ENCODE peak calls at places on chromosome 7, in five cellular contexts. L, J, O, K and Y are unnamed samples.

GRCh38 chr7:155951554-155952158 is 139.4 kb upstream of the SHH start:
- DNase-seq in J (peak; percentile 87), K (no peak), L (no peak), O (peak; percentile 97), Y (no peak)

GRCh38 chr7:41910916-41911315 is 208.0 kb upstream of the INHBA start:
- DNase-seq in L (no peak), K (no peak), J (no peak), O (no peak), Y (no peak)

GRCh38 chr7:29853775-29854174 is 47.5 kb downstream of the WIPF3 start:
- DNase-seq in J (no peak), O (no peak), K (no peak), L (no peak), Y (no peak)

GRCh38 chr7:128322040-128322643 is 21.6 kb downstream of the RBM28 start:
- DNase-seq in L (no peak), K (no peak), O (peak; percentile 61), J (peak; percentile 51), Y (no peak)

GRCh38 chr7:128178611-128179010 is 62.5 kb upstream of the LEP start:
- DNase-seq in O (no peak), J (no peak), L (no peak), K (peak; percentile 20), Y (no peak)

GRCh38 chr7:123210986-123211385 is 11.2 kb upstream of the SLC13A1 start:
- DNase-seq in O (no peak), K (no peak), L (no peak), J (no peak), Y (no peak)

GRCh38 chr7:87574630-87575029 is 26.1 kb downstream of the ABCB1 start:
- DNase-seq in L (no peak), O (peak; percentile 62), K (no peak), J (peak; percentile 51), Y (no peak)

GRCh38 chr7:90092467-90092866 is 61.8 kb upstream of the STEAP1 start:
- DNase-seq in O (no peak), K (no peak), J (no peak), L (no peak), Y (no peak)

GRCh38 chr7:99112097-99112496 is 31.8 kb downstream of the SMURF1 start:
- DNase-seq in O (no peak), J (peak; percentile 71), L (no peak), K (no peak), Y (no peak)

GRCh38 chr7:105935250-105935649 is 27.8 kb upstream of the CDHR3 start:
- DNase-seq in J (no peak), O (no peak), L (no peak), K (no peak), Y (no peak)

GRCh38 chr7:74527842-74528241 is 74.1 kb downstream of the GTF2IRD1 start:
- DNase-seq in L (no peak), K (no peak), J (no peak), O (no peak), Y (no peak)

GRCh38 chr7:157521061-157521731 is 184.4 kb downstream of the DNAJB6 start:
- DNase-seq in J (no peak), O (no peak), K (peak; percentile 24), L (no peak), Y (no peak)

GRCh38 chr7:135664046-135664589 is 1.8 kb downstream of the STMP1 start:
- DNase-seq in J (peak; percentile 75), O (peak; percentile 13), K (no peak), L (no peak), Y (no peak)

GRCh38 chr7:110766874-110767273 is 324.1 kb upstream of the LRRN3 start:
- DNase-seq in J (no peak), O (peak; percentile 36), L (no peak), K (no peak), Y (no peak)

GRCh38 chr7:75931676-75932075 is 16.7 kb downstream of the POR start:
- DNase-seq in O (no peak), K (no peak), J (no peak), L (no peak), Y (no peak)

GRCh38 chr7:139808401-139808800 is 20.7 kb upstream of the TBXAS1 start:
- DNase-seq in K (no peak), L (no peak), O (no peak), J (no peak), Y (no peak)

GRCh38 chr7:39300276-39300675 is 265.9 kb upstream of the YAE1 start:
- DNase-seq in J (no peak), K (no peak), O (no peak), L (no peak), Y (no peak)

GRCh38 chr7:151684408-151685175 is 164.9 kb upstream of the RHEB start:
- DNase-seq in O (peak; percentile 99), K (no peak), J (peak; percentile 50), L (no peak), Y (no peak)

GRCh38 chr7:102425639-102426267 is 7.6 kb upstream of the ORAI2 start:
- DNase-seq in J (no peak), K (peak; percentile 54), L (no peak), O (peak; percentile 35), Y (no peak)

GRCh38 chr7:81111358-81111757 is 192.5 kb upstream of the SEMA3C start:
- DNase-seq in K (no peak), L (no peak), O (peak; percentile 29), J (peak; percentile 93), Y (no peak)

GRCh38 chr7:20007510-20007909 is 209.7 kb downstream of the MACC1 start:
- DNase-seq in O (no peak), L (no peak), J (no peak), K (no peak), Y (no peak)

GRCh38 chr7:118369987-118370386 is 145.5 kb downstream of the ANKRD7 start:
- DNase-seq in K (no peak), L (no peak), J (no peak), O (no peak), Y (no peak)

GRCh38 chr7:14639801-14640200 is 262.8 kb downstream of the DGKB start:
- DNase-seq in L (no peak), K (no peak), J (no peak), O (no peak), Y (no peak)

GRCh38 chr7:114217026-114217425 is 197.6 kb upstream of the FOXP2 start:
- DNase-seq in K (no peak), O (no peak), J (no peak), L (no peak), Y (no peak)

GRCh38 chr7:25116621-25117020 is 8.4 kb downstream of the CYCS start:
- DNase-seq in L (no peak), K (no peak), O (no peak), J (no peak), Y (no peak)

GRCh38 chr7:41885748-41886147 is 182.9 kb upstream of the INHBA start:
- DNase-seq in L (no peak), K (no peak), J (peak; percentile 35), O (no peak), Y (no peak)

GRCh38 chr7:1541431-1542162 is 11.1 kb downstream of the MAFK start:
- DNase-seq in L (no peak), J (peak; percentile 18), K (no peak), O (no peak), Y (no peak)

GRCh38 chr7:11193131-11193867 is 219.6 kb downstream of the PHF14 start:
- DNase-seq in O (peak; percentile 9), J (peak; percentile 45), K (peak; percentile 75), L (peak; percentile 31), Y (no peak)
- H2BK12ac ChIP-seq in O (peak overlapping the region; percentile 84), J (peak overlapping the region; percentile 94), K (no peak overlapping the region), L (peak overlapping the region; percentile 44), Y (peak overlapping the region; percentile 73)

GRCh38 chr7:22671177-22671879 is 55.7 kb upstream of the IL6 start:
- DNase-seq in K (no peak), O (no peak), J (peak; percentile 42), L (no peak), Y (no peak)

GRCh38 chr7:22668971-22669401 is 58.0 kb upstream of the IL6 start:
- DNase-seq in L (peak; percentile 23), J (no peak), K (peak; percentile 46), O (peak; percentile 81), Y (no peak)

GRCh38 chr7:22672892-22673637 is 53.9 kb upstream of the IL6 start:
- DNase-seq in L (no peak), J (no peak), K (no peak), O (no peak), Y (no peak)

GRCh38 chr7:22669692-22670421 is 57.1 kb upstream of the IL6 start:
- DNase-seq in L (no peak), J (no peak), O (no peak), K (peak; percentile 41), Y (no peak)

GRCh38 chr7:22670422-22670815 is 56.6 kb upstream of the IL6 start:
- DNase-seq in J (no peak), K (no peak), L (no peak), O (no peak), Y (no peak)
- H3K23ac ChIP-seq in J (no peak overlapping the region), K (no peak overlapping the region), L (no peak overlapping the region), O (no peak overlapping the region), Y (no peak overlapping the region)

DNA sequence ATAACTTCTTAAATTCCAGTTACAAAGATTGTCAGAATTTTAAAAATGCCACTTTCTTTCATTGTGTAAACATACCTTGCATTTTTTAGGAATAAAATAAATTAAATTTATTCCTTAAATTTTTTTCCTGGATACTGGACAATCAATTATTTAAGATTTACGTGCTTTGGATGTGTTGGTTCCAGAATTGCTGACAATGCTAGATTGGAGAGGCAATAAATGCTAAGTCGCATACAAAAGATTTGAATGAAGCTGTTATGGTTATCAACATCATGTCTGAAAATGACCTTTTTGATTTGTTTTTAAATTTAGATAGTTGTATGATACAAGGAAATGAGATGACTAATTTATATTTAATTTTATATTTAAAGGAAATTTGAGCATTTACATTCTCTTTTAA is 89.2 kb upstream of the SEMA3A start:
- DNase-seq in J (no peak), K (no peak), O (no peak), L (no peak), Y (no peak)
- H2BK12ac ChIP-seq in J (no peak overlapping the region), K (no peak overlapping the region), O (no peak overlapping the region), L (no peak overlapping the region), Y (no peak overlapping the region)

DNA sequence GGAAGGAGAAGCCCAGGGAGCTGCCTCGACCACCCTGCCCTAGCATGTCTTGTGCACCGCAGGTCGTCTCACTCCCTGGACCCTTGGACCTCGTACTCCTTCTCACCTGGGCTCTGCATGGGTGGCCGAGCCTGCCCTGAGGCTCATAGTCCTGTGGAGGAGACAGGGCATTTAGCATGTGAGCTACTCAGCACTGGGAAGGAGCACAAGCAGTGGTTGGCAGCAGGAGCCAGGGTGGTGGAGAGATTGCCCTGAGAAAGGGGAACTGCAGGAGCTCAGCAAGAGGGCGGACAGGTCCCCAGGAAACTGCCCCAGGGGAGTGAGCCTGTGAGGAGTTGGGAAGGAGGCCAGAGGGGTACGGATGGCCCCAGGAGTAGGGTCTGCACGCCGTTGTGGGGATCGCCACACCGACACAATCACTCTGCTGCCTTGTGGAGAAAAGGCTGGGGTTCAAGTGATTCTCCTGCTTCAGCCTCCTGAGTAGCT is 17.5 kb downstream of the UBE2D4 start:
- DNase-seq in O (no peak), L (no peak), K (no peak), J (no peak), Y (no peak)
- H3K23ac ChIP-seq in O (no peak overlapping the region), L (no peak overlapping the region), K (no peak overlapping the region), J (no peak overlapping the region), Y (no peak overlapping the region)